ENCODE peak calls at places on chromosomes 11 and 22, in eight cellular contexts. One of them, this sample, is unnamed.

GRCh38 chr11:58562375-58562800 is 13.3 kb downstream of the LPXN start:
- DNase-seq in GDM1: no peak
- DNase-seq in activated CD8-positive, alpha-beta memory T cell treated with anti-CD3 and anti-CD28 coated beads, Interleukin-2, amount 10 ng/mL, durations not matched to agents 7 days and 5 days: no peak
- DNase-seq in brain microvascular endothelial cell: no peak
- DNase-seq in midbrain: no peak
- DNase-seq in iPS-NIHi11: no peak
- DNase-seq in AG10803: no peak
- DNase-seq in T-helper 1 cell: no peak
- DNase-seq in this sample: no peak

GRCh38 chr11:19060629-19061028 is at the start of gene MRGPRX2:
- DNase-seq in AG10803: no peak
- DNase-seq in iPS-NIHi11: no peak
- DNase-seq in T-helper 1 cell: no peak
- DNase-seq in brain microvascular endothelial cell: no peak
- DNase-seq in activated CD8-positive, alpha-beta memory T cell treated with anti-CD3 and anti-CD28 coated beads, Interleukin-2, amount 10 ng/mL, durations not matched to agents 7 days and 5 days: no peak
- DNase-seq in GDM1: no peak
- DNase-seq in midbrain: no peak
- DNase-seq in this sample: no peak

GRCh38 chr11:125990244-125990643 is 44.4 kb downstream of the VSIG10L2 start:
- DNase-seq in iPS-NIHi11: no peak
- DNase-seq in T-helper 1 cell: no peak
- DNase-seq in GDM1: no peak
- DNase-seq in midbrain: no peak
- DNase-seq in AG10803: peak
- DNase-seq in activated CD8-positive, alpha-beta memory T cell treated with anti-CD3 and anti-CD28 coated beads, Interleukin-2, amount 10 ng/mL, durations not matched to agents 7 days and 5 days: no peak
- DNase-seq in brain microvascular endothelial cell: peak
- DNase-seq in this sample: no peak

GRCh38 chr11:64879226-64879900 is 942 bp upstream of the EHD1 start:
- DNase-seq in midbrain: no peak
- DNase-seq in activated CD8-positive, alpha-beta memory T cell treated with anti-CD3 and anti-CD28 coated beads, Interleukin-2, amount 10 ng/mL, durations not matched to agents 7 days and 5 days: no peak
- DNase-seq in GDM1: no peak
- DNase-seq in T-helper 1 cell: no peak
- DNase-seq in iPS-NIHi11: no peak
- DNase-seq in brain microvascular endothelial cell: no peak
- DNase-seq in AG10803: no peak
- DNase-seq in this sample: no peak

GRCh38 chr11:111402411-111402810 is 23.3 kb upstream of the POU2AF1 start:
- DNase-seq in activated CD8-positive, alpha-beta memory T cell treated with anti-CD3 and anti-CD28 coated beads, Interleukin-2, amount 10 ng/mL, durations not matched to agents 7 days and 5 days: no peak
- DNase-seq in T-helper 1 cell: no peak
- DNase-seq in iPS-NIHi11: no peak
- DNase-seq in AG10803: no peak
- DNase-seq in GDM1: no peak
- DNase-seq in brain microvascular endothelial cell: no peak
- DNase-seq in midbrain: no peak
- DNase-seq in this sample: no peak

GRCh38 chr22:21762712-21763581 is 27.4 kb upstream of the YPEL1 start:
- DNase-seq in GDM1: no peak
- DNase-seq in T-helper 1 cell: no peak
- DNase-seq in activated CD8-positive, alpha-beta memory T cell treated with anti-CD3 and anti-CD28 coated beads, Interleukin-2, amount 10 ng/mL, durations not matched to agents 7 days and 5 days: peak
- DNase-seq in midbrain: no peak
- DNase-seq in AG10803: no peak
- DNase-seq in iPS-NIHi11: no peak
- DNase-seq in brain microvascular endothelial cell: no peak
- DNase-seq in this sample: no peak

GRCh38 chr11:10377182-10377581 is 72.3 kb downstream of the ADM start:
- DNase-seq in iPS-NIHi11: no peak
- DNase-seq in T-helper 1 cell: no peak
- DNase-seq in AG10803: no peak
- DNase-seq in midbrain: no peak
- DNase-seq in GDM1: no peak
- DNase-seq in activated CD8-positive, alpha-beta memory T cell treated with anti-CD3 and anti-CD28 coated beads, Interleukin-2, amount 10 ng/mL, durations not matched to agents 7 days and 5 days: no peak
- DNase-seq in brain microvascular endothelial cell: no peak
- DNase-seq in this sample: no peak

GRCh38 chr11:31820438-31820818 is 9.3 kb upstream of the PAX6 start:
- DNase-seq in AG10803: no peak
- DNase-seq in brain microvascular endothelial cell: no peak
- DNase-seq in midbrain: no peak
- DNase-seq in iPS-NIHi11: no peak
- DNase-seq in GDM1: no peak
- DNase-seq in activated CD8-positive, alpha-beta memory T cell treated with anti-CD3 and anti-CD28 coated beads, Interleukin-2, amount 10 ng/mL, durations not matched to agents 7 days and 5 days: no peak
- DNase-seq in T-helper 1 cell: no peak
- DNase-seq in this sample: no peak

GRCh38 chr11:9982796-9983579 is 311.0 kb downstream of the SBF2 start:
- DNase-seq in GDM1: no peak
- DNase-seq in midbrain: no peak
- DNase-seq in brain microvascular endothelial cell: peak
- DNase-seq in AG10803: no peak
- DNase-seq in T-helper 1 cell: no peak
- DNase-seq in iPS-NIHi11: no peak
- DNase-seq in activated CD8-positive, alpha-beta memory T cell treated with anti-CD3 and anti-CD28 coated beads, Interleukin-2, amount 10 ng/mL, durations not matched to agents 7 days and 5 days: no peak
- DNase-seq in this sample: no peak

GRCh38 chr22:47379037-47379436 is 616.6 kb downstream of the TBC1D22A start:
- DNase-seq in iPS-NIHi11: no peak
- DNase-seq in T-helper 1 cell: no peak
- DNase-seq in AG10803: no peak
- DNase-seq in brain microvascular endothelial cell: no peak
- DNase-seq in activated CD8-positive, alpha-beta memory T cell treated with anti-CD3 and anti-CD28 coated beads, Interleukin-2, amount 10 ng/mL, durations not matched to agents 7 days and 5 days: no peak
- DNase-seq in GDM1: no peak
- DNase-seq in midbrain: no peak
- DNase-seq in this sample: no peak

GRCh38 chr22:37639070-37639760 is at the start of gene SH3BP1:
- DNase-seq in AG10803: peak
- DNase-seq in activated CD8-positive, alpha-beta memory T cell treated with anti-CD3 and anti-CD28 coated beads, Interleukin-2, amount 10 ng/mL, durations not matched to agents 7 days and 5 days: peak
- DNase-seq in GDM1: peak
- DNase-seq in T-helper 1 cell: peak
- DNase-seq in brain microvascular endothelial cell: no peak
- DNase-seq in midbrain: no peak
- DNase-seq in iPS-NIHi11: peak
- DNase-seq in this sample: no peak

GRCh38 chr22:26139320-26139719 is 29.9 kb upstream of the SEZ6L start:
- DNase-seq in AG10803: no peak
- DNase-seq in iPS-NIHi11: no peak
- DNase-seq in GDM1: no peak
- DNase-seq in brain microvascular endothelial cell: no peak
- DNase-seq in activated CD8-positive, alpha-beta memory T cell treated with anti-CD3 and anti-CD28 coated beads, Interleukin-2, amount 10 ng/mL, durations not matched to agents 7 days and 5 days: no peak
- DNase-seq in T-helper 1 cell: no peak
- DNase-seq in midbrain: peak
- DNase-seq in this sample: peak

GRCh38 chr11:36354221-36355003 is 58.3 kb downstream of the PRR5L start:
- DNase-seq in brain microvascular endothelial cell: no peak
- DNase-seq in AG10803: peak
- DNase-seq in T-helper 1 cell: no peak
- DNase-seq in activated CD8-positive, alpha-beta memory T cell treated with anti-CD3 and anti-CD28 coated beads, Interleukin-2, amount 10 ng/mL, durations not matched to agents 7 days and 5 days: no peak
- DNase-seq in GDM1: no peak
- DNase-seq in iPS-NIHi11: no peak
- DNase-seq in midbrain: no peak
- DNase-seq in this sample: no peak

GRCh38 chr22:35685731-35686130 is 31.9 kb upstream of the APOL5 start:
- DNase-seq in iPS-NIHi11: no peak
- DNase-seq in AG10803: no peak
- DNase-seq in brain microvascular endothelial cell: peak
- DNase-seq in GDM1: no peak
- DNase-seq in midbrain: no peak
- DNase-seq in activated CD8-positive, alpha-beta memory T cell treated with anti-CD3 and anti-CD28 coated beads, Interleukin-2, amount 10 ng/mL, durations not matched to agents 7 days and 5 days: no peak
- DNase-seq in T-helper 1 cell: no peak
- DNase-seq in this sample: no peak

GRCh38 chr11:2466069-2466801 is 21.4 kb downstream of the KCNQ1 start:
- DNase-seq in activated CD8-positive, alpha-beta memory T cell treated with anti-CD3 and anti-CD28 coated beads, Interleukin-2, amount 10 ng/mL, durations not matched to agents 7 days and 5 days: peak
- DNase-seq in brain microvascular endothelial cell: no peak
- DNase-seq in T-helper 1 cell: no peak
- DNase-seq in midbrain: no peak
- DNase-seq in GDM1: no peak
- DNase-seq in iPS-NIHi11: no peak
- DNase-seq in AG10803: no peak
- DNase-seq in this sample: no peak

GRCh38 chr11:10605941-10606381 is 37.5 kb upstream of the LYVE1 start:
- DNase-seq in T-helper 1 cell: no peak
- DNase-seq in brain microvascular endothelial cell: peak
- DNase-seq in iPS-NIHi11: peak
- DNase-seq in midbrain: no peak
- DNase-seq in GDM1: peak
- DNase-seq in activated CD8-positive, alpha-beta memory T cell treated with anti-CD3 and anti-CD28 coated beads, Interleukin-2, amount 10 ng/mL, durations not matched to agents 7 days and 5 days: peak
- DNase-seq in AG10803: peak
- DNase-seq in this sample: no peak

GRCh38 chr22:22721681-22722309 is 77.4 kb downstream of the GGTLC2 start:
- DNase-seq in brain microvascular endothelial cell: peak
- DNase-seq in AG10803: peak
- DNase-seq in iPS-NIHi11: no peak
- DNase-seq in midbrain: no peak
- DNase-seq in activated CD8-positive, alpha-beta memory T cell treated with anti-CD3 and anti-CD28 coated beads, Interleukin-2, amount 10 ng/mL, durations not matched to agents 7 days and 5 days: peak
- DNase-seq in GDM1: peak
- DNase-seq in T-helper 1 cell: no peak
- DNase-seq in this sample: no peak

GRCh38 chr11:110479070-110479444 is 49.3 kb downstream of the FDX1 start:
- DNase-seq in midbrain: peak
- DNase-seq in iPS-NIHi11: no peak
- DNase-seq in AG10803: no peak
- DNase-seq in T-helper 1 cell: no peak
- DNase-seq in brain microvascular endothelial cell: no peak
- DNase-seq in activated CD8-positive, alpha-beta memory T cell treated with anti-CD3 and anti-CD28 coated beads, Interleukin-2, amount 10 ng/mL, durations not matched to agents 7 days and 5 days: no peak
- DNase-seq in GDM1: no peak
- DNase-seq in this sample: no peak

GRCh38 chr11:1275021-1275420 is 34.4 kb downstream of the TOLLIP start:
- DNase-seq in GDM1: no peak
- DNase-seq in activated CD8-positive, alpha-beta memory T cell treated with anti-CD3 and anti-CD28 coated beads, Interleukin-2, amount 10 ng/mL, durations not matched to agents 7 days and 5 days: no peak
- DNase-seq in AG10803: no peak
- DNase-seq in iPS-NIHi11: no peak
- DNase-seq in brain microvascular endothelial cell: no peak
- DNase-seq in T-helper 1 cell: no peak
- DNase-seq in midbrain: no peak
- DNase-seq in this sample: no peak

GRCh38 chr22:23233746-23234408 is 53.6 kb downstream of the BCR start:
- DNase-seq in brain microvascular endothelial cell: peak
- DNase-seq in GDM1: no peak
- DNase-seq in T-helper 1 cell: no peak
- DNase-seq in iPS-NIHi11: no peak
- DNase-seq in AG10803: peak
- DNase-seq in activated CD8-positive, alpha-beta memory T cell treated with anti-CD3 and anti-CD28 coated beads, Interleukin-2, amount 10 ng/mL, durations not matched to agents 7 days and 5 days: no peak
- DNase-seq in midbrain: no peak
- DNase-seq in this sample: no peak

GRCh38 chr11:117511483-117511934 is 183.9 kb downstream of the CEP164 start:
- DNase-seq in GDM1: no peak
- DNase-seq in brain microvascular endothelial cell: no peak
- DNase-seq in iPS-NIHi11: no peak
- DNase-seq in midbrain: no peak
- DNase-seq in T-helper 1 cell: no peak
- DNase-seq in AG10803: no peak
- DNase-seq in activated CD8-positive, alpha-beta memory T cell treated with anti-CD3 and anti-CD28 coated beads, Interleukin-2, amount 10 ng/mL, durations not matched to agents 7 days and 5 days: no peak
- DNase-seq in this sample: peak

GRCh38 chr11:63769719-63770443 is 1.3 kb upstream of the ZFTA start:
- DNase-seq in AG10803: no peak
- DNase-seq in midbrain: no peak
- DNase-seq in T-helper 1 cell: no peak
- DNase-seq in activated CD8-positive, alpha-beta memory T cell treated with anti-CD3 and anti-CD28 coated beads, Interleukin-2, amount 10 ng/mL, durations not matched to agents 7 days and 5 days: no peak
- DNase-seq in GDM1: no peak
- DNase-seq in brain microvascular endothelial cell: no peak
- DNase-seq in iPS-NIHi11: peak
- DNase-seq in this sample: no peak

GRCh38 chr22:22974795-22975580 is 87.4 kb downstream of the IGLL5 start:
- DNase-seq in activated CD8-positive, alpha-beta memory T cell treated with anti-CD3 and anti-CD28 coated beads, Interleukin-2, amount 10 ng/mL, durations not matched to agents 7 days and 5 days: no peak
- DNase-seq in iPS-NIHi11: no peak
- DNase-seq in brain microvascular endothelial cell: no peak
- DNase-seq in AG10803: no peak
- DNase-seq in midbrain: no peak
- DNase-seq in T-helper 1 cell: no peak
- DNase-seq in GDM1: no peak
- DNase-seq in this sample: peak

GRCh38 chr22:39012525-39013516 is 1.2 kb upstream of the APOBEC3C start:
- DNase-seq in midbrain: no peak
- DNase-seq in activated CD8-positive, alpha-beta memory T cell treated with anti-CD3 and anti-CD28 coated beads, Interleukin-2, amount 10 ng/mL, durations not matched to agents 7 days and 5 days: no peak
- DNase-seq in GDM1: no peak
- DNase-seq in brain microvascular endothelial cell: no peak
- DNase-seq in T-helper 1 cell: no peak
- DNase-seq in iPS-NIHi11: no peak
- DNase-seq in AG10803: no peak
- DNase-seq in this sample: no peak

GRCh38 chr22:25141994-25142620 is 57.6 kb upstream of the CRYBB3 start:
- DNase-seq in AG10803: no peak
- DNase-seq in midbrain: no peak
- DNase-seq in brain microvascular endothelial cell: no peak
- DNase-seq in iPS-NIHi11: peak
- DNase-seq in GDM1: no peak
- DNase-seq in T-helper 1 cell: no peak
- DNase-seq in activated CD8-positive, alpha-beta memory T cell treated with anti-CD3 and anti-CD28 coated beads, Interleukin-2, amount 10 ng/mL, durations not matched to agents 7 days and 5 days: no peak
- DNase-seq in this sample: no peak

GRCh38 chr11:86954288-86955110 is 696 bp downstream of the FZD4 start:
- DNase-seq in activated CD8-positive, alpha-beta memory T cell treated with anti-CD3 and anti-CD28 coated beads, Interleukin-2, amount 10 ng/mL, durations not matched to agents 7 days and 5 days: no peak
- DNase-seq in AG10803: no peak
- DNase-seq in midbrain: no peak
- DNase-seq in brain microvascular endothelial cell: no peak
- DNase-seq in T-helper 1 cell: no peak
- DNase-seq in GDM1: no peak
- DNase-seq in iPS-NIHi11: peak
- DNase-seq in this sample: no peak

GRCh38 chr11:63491614-63492372 is 826 bp upstream of the PLAAT5 start:
- DNase-seq in activated CD8-positive, alpha-beta memory T cell treated with anti-CD3 and anti-CD28 coated beads, Interleukin-2, amount 10 ng/mL, durations not matched to agents 7 days and 5 days: no peak
- DNase-seq in midbrain: no peak
- DNase-seq in GDM1: no peak
- DNase-seq in T-helper 1 cell: no peak
- DNase-seq in AG10803: no peak
- DNase-seq in brain microvascular endothelial cell: peak
- DNase-seq in iPS-NIHi11: no peak
- DNase-seq in this sample: no peak

GRCh38 chr11:1992111-1992510 is 5.5 kb downstream of the H19 start:
- DNase-seq in iPS-NIHi11: no peak
- DNase-seq in brain microvascular endothelial cell: no peak
- DNase-seq in T-helper 1 cell: no peak
- DNase-seq in AG10803: no peak
- DNase-seq in GDM1: no peak
- DNase-seq in midbrain: no peak
- DNase-seq in activated CD8-positive, alpha-beta memory T cell treated with anti-CD3 and anti-CD28 coated beads, Interleukin-2, amount 10 ng/mL, durations not matched to agents 7 days and 5 days: no peak
- DNase-seq in this sample: no peak

GRCh38 chr11:56846631-56847400 is 98.3 kb upstream of the OR9G4 start:
- DNase-seq in midbrain: no peak
- DNase-seq in AG10803: no peak
- DNase-seq in iPS-NIHi11: no peak
- DNase-seq in brain microvascular endothelial cell: no peak
- DNase-seq in GDM1: no peak
- DNase-seq in T-helper 1 cell: no peak
- DNase-seq in activated CD8-positive, alpha-beta memory T cell treated with anti-CD3 and anti-CD28 coated beads, Interleukin-2, amount 10 ng/mL, durations not matched to agents 7 days and 5 days: no peak
- DNase-seq in this sample: no peak

GRCh38 chr11:94781822-94782221 is 13.7 kb downstream of the AMOTL1 start:
- DNase-seq in iPS-NIHi11: no peak
- DNase-seq in AG10803: peak
- DNase-seq in T-helper 1 cell: no peak
- DNase-seq in GDM1: no peak
- DNase-seq in midbrain: no peak
- DNase-seq in brain microvascular endothelial cell: peak
- DNase-seq in activated CD8-positive, alpha-beta memory T cell treated with anti-CD3 and anti-CD28 coated beads, Interleukin-2, amount 10 ng/mL, durations not matched to agents 7 days and 5 days: no peak
- DNase-seq in this sample: no peak

GRCh38 chr11:69644071-69644961 is 3.4 kb downstream of the CCND1 start:
- DNase-seq in iPS-NIHi11: no peak
- DNase-seq in midbrain: peak
- DNase-seq in AG10803: peak
- DNase-seq in GDM1: no peak
- DNase-seq in brain microvascular endothelial cell: peak
- DNase-seq in T-helper 1 cell: no peak
- DNase-seq in activated CD8-positive, alpha-beta memory T cell treated with anti-CD3 and anti-CD28 coated beads, Interleukin-2, amount 10 ng/mL, durations not matched to agents 7 days and 5 days: no peak
- DNase-seq in this sample: no peak

This sample was measured in NCI-H1694.